ENCODE peak calls at places on chromosomes 12 and 14, in nine cellular contexts. A is body of pancreas; P is AG04450; Z is RWPE1; Y is B cell; S is testis; N is fibroblast of mammary gland; G is CD8-positive, alpha-beta T cell; I is endothelial cell. D is an unnamed sample.

GRCh38 chr12:19624401-19624930 is 185.2 kb downstream of the AEBP2 start:
- DNase-seq in I (no peak), G (no peak), N (no peak), Z (no peak), A (no peak), S (no peak), Y (no peak), P (no peak), D (no peak)

GRCh38 chr14:58969951-58970751 is 218.3 kb upstream of the DAAM1 start:
- DNase-seq in I (no peak), S (no peak), N (no peak), A (no peak), Z (no peak), G (no peak), Y (no peak), P (no peak), D (no peak)

GRCh38 chr14:104076743-104077142 is 8.8 kb upstream of the ASPG start:
- DNase-seq in Z (no peak), Y (no peak), S (no peak), G (no peak), P (no peak), N (no peak), A (no peak), I (no peak), D (no peak)

GRCh38 chr12:106251636-106252035 is 3.8 kb upstream of the CKAP4 start:
- DNase-seq in G (no peak), I (no peak), N (peak; percentile 40), P (no peak), S (no peak), Z (no peak), Y (no peak), A (no peak), D (no peak)

GRCh38 chr12:54251667-54252284 is 28.1 kb downstream of the CBX5 start:
- DNase-seq in Z (peak; percentile 57), S (no peak), I (no peak), P (no peak), G (no peak), A (no peak), Y (no peak), N (peak; percentile 60), D (no peak)

GRCh38 chr12:116861331-116861730 is 19.9 kb downstream of the HRK start:
- DNase-seq in A (peak; percentile 22), G (no peak), N (peak; percentile 60), Z (no peak), P (peak; percentile 75), Y (peak; percentile 86), I (no peak), S (peak; percentile 47), D (no peak)

GRCh38 chr12:66297923-66298322 is 4.4 kb upstream of the HELB start:
- DNase-seq in I (no peak), P (no peak), G (no peak), A (no peak), Y (no peak), N (no peak), Z (no peak), S (no peak), D (no peak)

GRCh38 chr12:793037-793436 is 40.7 kb downstream of the WNK1 start:
- DNase-seq in A (no peak), P (no peak), S (no peak), Z (no peak), Y (no peak), G (no peak), I (no peak), N (peak; percentile 32), D (no peak)

GRCh38 chr14:38716871-38717270 is 386.2 kb downstream of the SEC23A start:
- DNase-seq in Y (no peak), Z (no peak), N (no peak), S (no peak), I (no peak), A (peak; percentile 21), P (no peak), G (no peak), D (no peak)

GRCh38 chr14:71721791-71722190 is 210.4 kb upstream of the RGS6 start:
- DNase-seq in I (no peak), S (no peak), P (no peak), Y (no peak), A (no peak), G (no peak), Z (no peak), N (no peak), D (no peak)

GRCh38 chr14:75519826-75520692 is 2.2 kb upstream of the BATF start:
- DNase-seq in P (peak; percentile 4), N (peak; percentile 67), G (no peak), S (no peak), A (no peak), I (no peak), Z (no peak), Y (no peak), D (no peak)

GRCh38 chr14:39005044-39005736 is 97.8 kb downstream of the SEC23A start:
- DNase-seq in A (no peak), S (no peak), Y (no peak), G (no peak), Z (no peak), P (peak; percentile 53), I (no peak), N (peak; percentile 8), D (no peak)

GRCh38 chr14:46048127-46048526 is 603.5 kb downstream of the RPL10L start:
- DNase-seq in A (no peak), I (peak; percentile 59), P (no peak), N (peak; percentile 46), G (no peak), S (peak; percentile 54), Z (peak; percentile 7), Y (no peak), D (no peak)

GRCh38 chr14:81313200-81313599 is 86.9 kb downstream of the STON2 start:
- DNase-seq in A (no peak), G (no peak), N (no peak), P (no peak), Z (no peak), S (no peak), Y (no peak), I (no peak), D (no peak)

GRCh38 chr12:93707836-93708235 is 30.7 kb downstream of the CRADD start:
- DNase-seq in N (peak; percentile 45), A (no peak), P (no peak), Z (peak; percentile 38), Y (no peak), G (no peak), I (no peak), S (no peak), D (no peak)

GRCh38 chr14:29740491-29740890 is 187.2 kb downstream of the PRKD1 start:
- DNase-seq in I (no peak), G (no peak), N (no peak), Y (no peak), A (no peak), Z (no peak), P (no peak), S (no peak), D (no peak)

GRCh38 chr12:103687262-103687661 is 100.2 kb downstream of the STAB2 start:
- DNase-seq in I (no peak), A (no peak), S (no peak), G (no peak), Z (no peak), N (no peak), Y (no peak), P (no peak), D (no peak)

DNA sequence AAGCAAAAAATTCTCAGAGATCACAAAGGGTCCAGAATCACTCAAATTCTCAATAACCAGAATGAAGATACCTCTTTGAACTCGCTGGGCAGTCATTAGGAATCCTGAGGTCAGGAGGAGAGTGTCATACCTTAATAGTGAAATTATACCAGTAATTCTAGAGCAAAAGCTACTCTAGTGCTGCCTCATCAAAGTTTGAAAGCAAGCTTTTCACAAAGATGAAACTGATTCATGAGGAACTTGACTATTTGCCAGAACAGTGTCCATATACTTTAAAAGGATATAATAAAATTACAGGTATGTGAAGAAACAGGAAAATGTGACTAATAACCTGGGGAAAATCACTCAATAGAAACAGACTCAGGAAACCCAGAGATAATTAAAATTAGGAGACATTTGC is 44.5 kb downstream of the EML5 start:
- DNase-seq in I (no peak), Z (no peak), A (no peak), P (no peak), N (no peak), Y (no peak), S (no peak), G (no peak), D (no peak)
- TF ChIP-seq CTCF in I (no peak), Z (no peak), A (no peak), P (no peak), N (no peak), Y (no peak), S (no peak), G (no peak), D (no peak)

DNA sequence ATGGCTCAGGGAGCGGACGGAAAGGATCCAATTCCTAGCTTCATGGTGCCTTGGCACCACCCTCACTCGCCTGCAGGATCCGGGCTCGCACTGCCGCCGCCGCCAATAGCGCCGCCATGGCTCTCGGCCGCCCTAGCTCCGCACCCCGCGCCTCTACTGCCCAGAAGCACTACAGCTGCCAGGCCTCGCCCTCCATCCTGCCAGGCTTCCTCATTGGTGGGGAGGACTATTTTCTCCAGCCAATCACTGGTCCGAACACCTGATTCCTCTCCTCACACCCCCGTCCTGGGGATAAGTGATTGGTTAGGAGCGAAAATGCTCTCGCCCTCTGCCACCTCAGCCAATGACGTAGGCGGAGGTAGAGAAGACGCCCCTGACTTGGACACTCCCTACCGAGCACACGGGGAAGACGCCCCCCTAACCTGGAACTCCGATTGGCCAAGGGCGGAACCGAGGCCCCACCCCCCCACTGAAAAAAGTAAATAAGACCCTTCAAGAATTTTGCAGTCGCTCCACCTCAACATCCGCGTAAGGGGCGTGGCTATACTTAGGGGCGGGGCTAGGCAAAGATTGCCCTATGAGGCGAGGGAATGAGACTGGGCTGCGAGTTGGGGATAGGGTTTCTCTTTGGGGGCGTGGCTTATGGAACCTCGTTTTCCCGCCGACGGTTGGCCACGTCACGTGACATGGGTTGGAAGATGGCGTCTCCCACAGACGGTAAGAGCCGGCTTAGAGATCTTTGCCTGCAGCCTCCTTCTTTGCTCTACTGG is at the start of the genes ALDH6A1 and LIN52:
- DNase-seq in Z (peak; percentile 100), I (peak; percentile 100), A (peak; percentile 100), N (peak; percentile 100), G (peak; percentile 100), P (peak; percentile 100), S (peak; percentile 100), Y (peak; percentile 99), D (peak; percentile 99)
- TF ChIP-seq CTCF in Z (no peak), I (no peak), A (peak; percentile 14), N (no peak), G (no peak), P (peak; percentile 11), S (no peak), Y (no peak), D (no peak)

DNA sequence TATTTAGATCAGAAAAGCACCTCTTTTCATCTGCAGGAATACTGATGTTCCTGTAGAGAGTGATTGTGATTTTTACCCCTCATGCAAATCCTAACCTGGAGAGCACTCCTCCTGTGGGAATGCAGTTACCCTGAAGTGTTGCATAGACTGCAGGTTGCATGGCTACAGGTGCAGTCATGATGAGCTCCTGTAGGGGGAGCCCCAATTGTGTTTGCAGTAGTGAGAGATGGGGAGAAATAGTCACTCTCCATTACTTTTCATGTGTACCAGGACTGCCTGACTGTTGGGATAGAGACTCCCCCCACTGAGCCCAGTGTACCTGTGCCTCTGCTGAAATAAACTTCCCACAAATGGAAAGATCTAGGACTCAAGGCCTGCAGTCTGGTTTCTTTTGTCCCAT is 1086.5 kb downstream of the SLC6A15 start:
- DNase-seq in S (peak; percentile 58), A (peak; percentile 63), N (peak; percentile 46), P (no peak), G (no peak), I (peak; percentile 71), Z (peak; percentile 13), Y (no peak), D (no peak)
- TF ChIP-seq CTCF in S (no peak), A (peak; percentile 46), N (peak; percentile 89), P (peak; percentile 77), G (no peak), I (peak; percentile 78), Z (peak; percentile 24), Y (peak; percentile 18), D (peak; percentile 51)

GRCh38 chr12:42296503-42297109 is 29.3 kb downstream of the ZCRB1 start:
- DNase-seq in P (no peak), N (peak; percentile 20), S (peak; percentile 19), G (no peak), Z (peak; percentile 3), I (no peak), A (no peak), Y (no peak), D (no peak)
- TF ChIP-seq CTCF in P (peak; percentile 34), N (peak; percentile 51), S (peak; percentile 17), G (no peak), Z (peak; percentile 41), I (peak; percentile 79), A (no peak), Y (peak; percentile 45), D (peak; percentile 30)

D was measured in upper lobe of right lung.